ENCODE peak calls at places on chromosome 2, in five cellular contexts. N is HCT116, B is K562, I is H1, L is GM12878. O is an unnamed sample.

GRCh38 chr2:218284106-218284811 is 8.0 kb downstream of the TMBIM1 start:
- DNase-seq in N (no peak), B (peak), I (no peak), L (no peak), O (no peak)

GRCh38 chr2:121617042-121617599 is 32.1 kb downstream of the CLASP1 start:
- DNase-seq in N (no peak), B (peak), I (no peak), L (no peak), O (no peak)

GRCh38 chr2:74671479-74671878 is 17.4 kb downstream of the SEMA4F start:
- DNase-seq in N (no peak), B (no peak), I (no peak), L (no peak), O (no peak)

GRCh38 chr2:189633392-189633811 is 27.9 kb upstream of the ASNSD1 start:
- DNase-seq in N (no peak), B (peak), I (no peak), L (no peak), O (no peak)

GRCh38 chr2:165793779-165794519 is at the start of gene GALNT3:
- DNase-seq in N (peak), B (no peak), I (peak), L (no peak), O (no peak)

GRCh38 chr2:75309596-75310290 is 110.4 kb upstream of the TACR1 start:
- DNase-seq in N (no peak), B (no peak), I (no peak), L (no peak), O (no peak)

GRCh38 chr2:212249451-212249850 is 289.2 kb downstream of the ERBB4 start:
- DNase-seq in N (no peak), B (no peak), I (no peak), L (no peak), O (no peak)

GRCh38 chr2:6800553-6800952 is 65.2 kb downstream of the CMPK2 start:
- DNase-seq in N (no peak), B (no peak), I (no peak), L (no peak), O (peak)

GRCh38 chr2:102505290-102505689 is 32.3 kb downstream of the SLC9A4 start:
- DNase-seq in N (no peak), B (no peak), I (no peak), L (no peak), O (no peak)

GRCh38 chr2:105576050-105576439 is 168.7 kb upstream of the NCK2 start:
- DNase-seq in N (no peak), B (no peak), I (no peak), L (no peak), O (no peak)

GRCh38 chr2:39497077-39497867 is 60.2 kb upstream of the MAP4K3 start:
- DNase-seq in N (no peak), B (no peak), I (no peak), L (no peak), O (no peak)

GRCh38 chr2:46508312-46508711 is 28.9 kb downstream of the TMEM247 start:
- DNase-seq in N (no peak), B (no peak), I (no peak), L (no peak), O (no peak)

GRCh38 chr2:188678921-188679320 is 295.3 kb upstream of the COL3A1 start:
- DNase-seq in N (no peak), B (no peak), I (no peak), L (no peak), O (no peak)

GRCh38 chr2:221572180-221572820 is at the start of gene EPHA4:
- DNase-seq in N (peak), B (peak), I (peak), L (no peak), O (no peak)

GRCh38 chr2:18349421-18349820 is 211.0 kb downstream of the RDH14 start:
- DNase-seq in N (no peak), B (no peak), I (no peak), L (no peak), O (no peak)

GRCh38 chr2:46164581-46165301 is 132.5 kb upstream of the EPAS1 start:
- DNase-seq in N (no peak), B (no peak), I (no peak), L (no peak), O (no peak)

GRCh38 chr2:30417253-30417652 is 29.8 kb upstream of the LCLAT1 start:
- DNase-seq in N (no peak), B (no peak), I (no peak), L (no peak), O (no peak)
- TF ChIP-seq POLR2AphosphoS5 in N (no peak), B (no peak), I (no peak), L (no peak), O (no peak)

GRCh38 chr2:178787155-178787554 is 20.1 kb downstream of the TTN start:
- DNase-seq in N (no peak), B (no peak), I (no peak), L (no peak), O (no peak)
- TF ChIP-seq SRF in N (no peak), B (no peak), I (no peak), L (no peak), O (no peak)

GRCh38 chr2:133516405-133517028 is 51.7 kb downstream of the NCKAP5 start:
- DNase-seq in N (no peak), B (no peak), I (no peak), L (no peak), O (no peak)
- TF ChIP-seq POLR2AphosphoS5 in N (no peak), B (no peak), I (no peak), L (no peak), O (no peak)

DNA sequence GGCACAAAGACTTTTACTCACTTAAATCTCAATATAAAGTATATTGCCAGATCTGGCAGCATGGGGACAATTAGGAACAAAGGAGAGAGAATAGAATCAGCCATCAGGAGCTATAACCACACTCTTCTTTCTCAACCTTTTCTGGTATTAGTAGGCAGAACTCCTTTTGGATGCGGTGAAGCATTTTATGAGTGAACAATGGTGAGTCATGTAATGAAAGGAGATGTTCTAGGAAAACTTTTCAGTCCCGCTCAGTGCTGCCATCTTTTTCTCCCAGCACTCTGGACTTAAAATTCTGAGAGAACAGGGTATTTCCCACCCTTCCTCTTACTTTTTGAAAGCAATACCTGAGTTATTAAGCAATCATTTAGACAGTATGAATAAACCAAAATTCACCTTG is 32.2 kb downstream of the PLEKHA3 start:
- DNase-seq in N (no peak), B (no peak), I (no peak), L (no peak), O (no peak)
- TF ChIP-seq SRF in N (no peak), B (no peak), I (no peak), L (no peak), O (no peak)

GRCh38 chr2:192013211-192013610 is 166.3 kb upstream of the CAVIN2 start:
- DNase-seq in N (no peak), B (no peak), I (no peak), L (no peak), O (no peak)

GRCh38 chr2:192017844-192018243 is 171.0 kb upstream of the CAVIN2 start:
- DNase-seq in N (no peak), B (no peak), I (no peak), L (no peak), O (no peak)

GRCh38 chr2:192011196-192011595 is 164.3 kb upstream of the CAVIN2 start:
- DNase-seq in N (no peak), B (no peak), I (no peak), L (no peak), O (no peak)

GRCh38 chr2:192016265-192016664 is 169.4 kb upstream of the CAVIN2 start:
- DNase-seq in N (no peak), B (no peak), I (no peak), L (no peak), O (no peak)
- TF ChIP-seq POLR2AphosphoS5 in N (no peak), B (no peak), I (no peak), L (no peak), O (no peak)

DNA sequence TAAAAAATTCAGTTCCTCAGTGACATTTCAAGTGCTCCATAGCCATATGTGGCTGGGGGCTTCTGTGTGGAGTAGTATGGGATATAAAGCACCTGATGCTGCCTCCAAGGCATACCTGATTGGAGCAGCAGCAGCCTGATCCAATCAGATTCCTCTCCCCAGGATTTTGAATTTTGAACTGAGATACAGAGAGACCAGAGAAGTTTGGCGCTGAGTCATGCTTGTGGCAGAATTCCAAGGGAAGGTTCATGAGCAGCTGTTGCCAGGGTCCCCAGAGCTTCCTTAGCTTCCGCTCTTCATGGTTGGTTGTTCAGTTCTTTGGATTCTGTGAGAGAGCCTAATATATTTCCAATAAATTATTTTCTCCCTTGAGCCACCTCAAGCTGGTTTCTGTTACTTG is 29.0 kb upstream of the CFAP36 start:
- DNase-seq in N (no peak), B (peak), I (no peak), L (no peak), O (peak)
- TF ChIP-seq SRF in N (no peak), B (no peak), I (no peak), L (no peak), O (no peak)

GRCh38 chr2:227877359-227878309 is 6.2 kb downstream of the DAW1 start:
- DNase-seq in N (no peak), B (no peak), I (no peak), L (no peak), O (no peak)

GRCh38 chr2:227876536-227876882 is 5.1 kb downstream of the DAW1 start:
- DNase-seq in N (no peak), B (no peak), I (no peak), L (no peak), O (no peak)

GRCh38 chr2:227881866-227882517 is 10.6 kb downstream of the DAW1 start:
- DNase-seq in N (no peak), B (no peak), I (no peak), L (no peak), O (no peak)

GRCh38 chr2:227884511-227884947 is 13.1 kb downstream of the DAW1 start:
- DNase-seq in N (peak), B (peak), I (peak), L (no peak), O (peak)

DNA sequence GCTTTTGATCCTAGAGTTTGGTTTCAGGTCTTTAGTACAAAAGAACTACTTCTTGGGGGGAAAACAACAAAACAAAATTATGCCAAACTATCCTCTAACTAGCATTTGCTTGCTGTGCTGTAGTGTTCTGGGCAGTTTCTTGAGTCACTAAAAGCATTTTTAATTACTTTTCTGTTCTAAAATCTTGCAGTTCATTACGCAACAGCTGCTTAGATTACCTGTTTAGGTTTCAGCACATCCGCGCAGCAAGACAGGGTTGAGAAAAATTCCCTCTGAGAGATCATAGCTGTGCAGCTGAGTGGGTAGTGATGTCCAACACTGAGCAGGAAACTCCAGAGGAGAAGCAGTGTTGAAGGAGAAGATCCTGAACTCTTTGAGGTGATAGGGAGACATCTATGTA is 9.0 kb downstream of the DAW1 start:
- DNase-seq in N (no peak), B (no peak), I (no peak), L (no peak), O (no peak)
- TF ChIP-seq POLR2AphosphoS5 in N (no peak), B (no peak), I (no peak), L (no peak), O (no peak)

DNA sequence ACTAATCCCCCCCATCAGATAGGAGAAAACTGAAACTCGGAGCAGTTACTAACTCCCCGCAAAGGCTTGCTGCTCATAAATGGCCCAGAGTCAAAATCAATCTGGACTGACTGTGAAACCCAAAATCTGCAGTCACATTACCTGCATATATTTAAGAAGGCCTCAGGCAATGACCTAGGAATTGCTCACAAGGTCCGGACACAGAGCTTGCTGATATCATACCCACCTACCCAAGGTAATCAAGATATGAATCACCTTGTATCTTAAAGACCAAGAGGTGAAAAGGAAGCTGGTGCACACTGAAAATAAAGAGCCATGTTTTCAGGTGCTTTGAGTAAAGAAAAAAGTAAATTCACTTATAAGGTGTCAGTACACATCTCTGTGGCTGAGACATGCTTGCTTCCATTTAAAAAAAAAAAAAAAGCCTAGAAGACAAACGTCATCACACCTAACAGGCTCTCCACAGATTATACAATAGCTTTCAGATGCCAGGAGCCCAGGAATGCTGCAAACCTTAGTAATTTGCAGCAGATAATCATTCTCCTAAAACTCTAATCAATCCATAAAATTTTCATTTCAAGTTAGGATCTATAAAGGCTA is 195.4 kb downstream of the ZEB2 start:
- DNase-seq in N (no peak), B (no peak), I (no peak), L (no peak), O (no peak)
- TF ChIP-seq SRF in N (no peak), B (no peak), I (no peak), L (no peak), O (no peak)

DNA sequence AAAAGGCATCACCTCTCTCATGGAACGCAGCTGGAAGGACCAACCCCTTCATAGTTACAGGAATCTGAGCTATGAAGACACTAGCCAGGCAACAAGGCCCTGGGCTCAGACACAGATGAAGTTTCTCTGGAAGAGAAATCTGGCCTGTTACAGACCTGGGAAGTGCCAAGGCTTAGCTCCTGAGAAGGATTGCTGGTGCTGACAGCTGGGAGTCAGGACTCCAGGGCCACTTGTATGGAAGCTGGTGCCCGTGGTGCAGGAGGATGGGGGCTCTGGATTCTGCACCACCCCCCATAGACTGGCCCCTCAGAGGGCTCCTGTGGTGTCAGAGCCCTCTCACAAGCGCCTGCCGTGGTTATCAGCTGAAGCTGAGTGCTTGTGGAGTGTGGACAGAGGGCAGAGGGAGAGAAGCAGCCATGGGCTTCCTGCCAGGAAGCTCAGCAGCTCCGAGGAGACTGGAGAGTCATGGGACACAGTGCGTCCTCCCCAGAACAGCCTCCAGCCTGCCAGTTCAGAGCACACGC is 87.3 kb upstream of the LCLAT1 start:
- DNase-seq in N (no peak), B (no peak), I (no peak), L (no peak), O (no peak)
- TF ChIP-seq POLR2AphosphoS5 in N (no peak), B (no peak), I (no peak), L (no peak), O (no peak)

GRCh38 chr2:229443141-229443540 is 172.1 kb upstream of the PID1 start:
- DNase-seq in N (no peak), B (no peak), I (no peak), L (no peak), O (no peak)
- TF ChIP-seq SRF in N (no peak), B (no peak), I (no peak), L (no peak), O (no peak)